ENCODE peak calls at places on chromosome 14, in nine cellular contexts. Z is BE2C, O is lung, Y is body of pancreas, H is tibial artery, C is lower leg skin, U is AG09319, D is transverse colon, K is GM20000. T is an unnamed sample.

GRCh38 chr14:90796319-90796718 is 19.9 kb downstream of the TTC7B start:
- DNase-seq in Z (no peak), O (no peak), Y (no peak), H (no peak), C (no peak), U (no peak), D (no peak), K (no peak), T (no peak)

GRCh38 chr14:24071144-24071697 is at the start of gene CPNE6:
- DNase-seq in Z (no peak), O (no peak), Y (no peak), H (no peak), C (no peak), U (no peak), D (no peak), K (no peak), T (peak)

GRCh38 chr14:85319998-85320397 is 209.9 kb upstream of the FLRT2 start:
- DNase-seq in Z (no peak), O (no peak), Y (no peak), H (no peak), C (no peak), U (no peak), D (no peak), K (no peak), T (no peak)

GRCh38 chr14:86646688-86647687 is 1117.0 kb downstream of the FLRT2 start:
- DNase-seq in Z (no peak), O (no peak), Y (no peak), H (no peak), C (no peak), U (no peak), D (no peak), K (no peak), T (no peak)

GRCh38 chr14:74979442-74980397 is 23.0 kb upstream of the EIF2B2 start:
- DNase-seq in Z (peak), O (no peak), Y (no peak), H (peak), C (no peak), U (peak), D (no peak), K (no peak), T (no peak)

GRCh38 chr14:20986811-20987210 is 3.0 kb upstream of the METTL17 start:
- DNase-seq in Z (no peak), O (no peak), Y (no peak), H (peak), C (peak), U (peak), D (no peak), K (no peak), T (no peak)

GRCh38 chr14:81219821-81220487 is 805 bp downstream of the GTF2A1 start:
- DNase-seq in Z (peak), O (peak), Y (peak), H (peak), C (no peak), U (no peak), D (peak), K (peak), T (no peak)

GRCh38 chr14:102316048-102316745 is 3.3 kb upstream of the ZNF839 start:
- DNase-seq in Z (peak), O (no peak), Y (peak), H (peak), C (no peak), U (no peak), D (peak), K (no peak), T (no peak)

GRCh38 chr14:37900582-37900981 is 305.2 kb downstream of the TTC6 start:
- DNase-seq in Z (no peak), O (no peak), Y (no peak), H (no peak), C (no peak), U (no peak), D (no peak), K (no peak), T (no peak)

GRCh38 chr14:30357791-30358190 is 201.2 kb upstream of the G2E3 start:
- DNase-seq in Z (no peak), O (no peak), Y (no peak), H (no peak), C (no peak), U (no peak), D (no peak), K (no peak), T (no peak)

GRCh38 chr14:59356298-59356697 is 108.9 kb downstream of the GPR135 start:
- DNase-seq in Z (no peak), O (peak), Y (no peak), H (no peak), C (no peak), U (no peak), D (no peak), K (no peak), T (no peak)

GRCh38 chr14:70654609-70655008 is 12.9 kb downstream of the TTC9 start:
- DNase-seq in Z (no peak), O (no peak), Y (no peak), H (no peak), C (no peak), U (no peak), D (no peak), K (peak), T (no peak)

GRCh38 chr14:90986510-90986909 is 73.9 kb downstream of the RPS6KA5 start:
- DNase-seq in Z (no peak), O (no peak), Y (no peak), H (no peak), C (no peak), U (no peak), D (no peak), K (no peak), T (no peak)

GRCh38 chr14:73726025-73726961 is 12.1 kb upstream of the PNMA1 start:
- DNase-seq in Z (no peak), O (no peak), Y (no peak), H (no peak), C (no peak), U (no peak), D (no peak), K (no peak), T (no peak)

GRCh38 chr14:54450535-54450934 is 9.4 kb upstream of the CNIH1 start:
- DNase-seq in Z (peak), O (no peak), Y (no peak), H (no peak), C (peak), U (peak), D (no peak), K (peak), T (no peak)

GRCh38 chr14:26939756-26940155 is 341.9 kb upstream of the NOVA1 start:
- DNase-seq in Z (no peak), O (no peak), Y (no peak), H (no peak), C (no peak), U (no peak), D (no peak), K (no peak), T (no peak)

GRCh38 chr14:35366048-35366428 is 38.5 kb downstream of the NFKBIA start:
- DNase-seq in Z (no peak), O (no peak), Y (no peak), H (no peak), C (peak), U (no peak), D (no peak), K (no peak), T (no peak)

GRCh38 chr14:68442828-68443460 is 349.9 kb downstream of the ZFP36L1 start:
- DNase-seq in Z (no peak), O (no peak), Y (no peak), H (no peak), C (no peak), U (peak), D (no peak), K (no peak), T (no peak)

GRCh38 chr14:68476212-68476964 is 316.5 kb downstream of the ZFP36L1 start:
- DNase-seq in Z (no peak), O (no peak), Y (peak), H (peak), C (peak), U (peak), D (peak), K (peak), T (no peak)

GRCh38 chr14:103422981-103423600 is 37.9 kb downstream of the MARK3 start:
- DNase-seq in Z (no peak), O (no peak), Y (no peak), H (no peak), C (no peak), U (no peak), D (no peak), K (no peak), T (no peak)

GRCh38 chr14:47040490-47040889 is 388.9 kb upstream of the RPL10L start:
- DNase-seq in Z (peak), O (no peak), Y (no peak), H (no peak), C (no peak), U (no peak), D (no peak), K (no peak), T (no peak)
- TF ChIP-seq CTCF in Z (peak), O (no peak), Y (no peak), H (no peak), C (no peak), U (no peak), D (no peak), K (no peak), T (peak)

DNA sequence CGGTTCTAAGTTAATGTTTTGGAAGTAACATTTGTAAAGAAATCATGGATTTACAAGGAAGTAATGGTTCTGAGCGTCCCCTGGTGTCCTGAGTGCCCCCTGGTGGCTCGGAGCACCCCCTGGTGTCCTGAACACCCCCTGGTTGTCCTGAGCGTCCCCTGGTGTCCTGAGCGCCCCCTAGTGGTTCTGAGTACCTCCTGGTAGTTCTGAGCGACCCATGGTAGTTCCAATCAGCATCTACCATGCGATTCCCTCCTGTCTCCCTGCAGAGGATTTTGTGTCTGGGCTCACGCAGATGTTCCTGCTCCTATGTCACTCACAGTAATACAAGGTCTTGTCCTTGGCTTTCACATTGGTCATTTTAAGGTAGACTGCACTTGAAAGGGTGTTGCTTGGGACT is 1352.9 kb downstream of the TMEM121 start:
- DNase-seq in Z (peak), O (no peak), Y (peak), H (no peak), C (no peak), U (no peak), D (peak), K (peak), T (no peak)
- TF ChIP-seq CTCF in Z (peak), O (no peak), Y (no peak), H (no peak), C (no peak), U (no peak), D (peak), K (peak), T (peak)

GRCh38 chr14:64541261-64541970 is 875 bp downstream of the HSPA2 start:
- DNase-seq in Z (peak), O (no peak), Y (peak), H (no peak), C (peak), U (no peak), D (peak), K (no peak), T (no peak)
- TF ChIP-seq CTCF in Z (no peak), O (no peak), Y (no peak), H (peak), C (no peak), U (no peak), D (no peak), K (no peak), T (no peak)

DNA sequence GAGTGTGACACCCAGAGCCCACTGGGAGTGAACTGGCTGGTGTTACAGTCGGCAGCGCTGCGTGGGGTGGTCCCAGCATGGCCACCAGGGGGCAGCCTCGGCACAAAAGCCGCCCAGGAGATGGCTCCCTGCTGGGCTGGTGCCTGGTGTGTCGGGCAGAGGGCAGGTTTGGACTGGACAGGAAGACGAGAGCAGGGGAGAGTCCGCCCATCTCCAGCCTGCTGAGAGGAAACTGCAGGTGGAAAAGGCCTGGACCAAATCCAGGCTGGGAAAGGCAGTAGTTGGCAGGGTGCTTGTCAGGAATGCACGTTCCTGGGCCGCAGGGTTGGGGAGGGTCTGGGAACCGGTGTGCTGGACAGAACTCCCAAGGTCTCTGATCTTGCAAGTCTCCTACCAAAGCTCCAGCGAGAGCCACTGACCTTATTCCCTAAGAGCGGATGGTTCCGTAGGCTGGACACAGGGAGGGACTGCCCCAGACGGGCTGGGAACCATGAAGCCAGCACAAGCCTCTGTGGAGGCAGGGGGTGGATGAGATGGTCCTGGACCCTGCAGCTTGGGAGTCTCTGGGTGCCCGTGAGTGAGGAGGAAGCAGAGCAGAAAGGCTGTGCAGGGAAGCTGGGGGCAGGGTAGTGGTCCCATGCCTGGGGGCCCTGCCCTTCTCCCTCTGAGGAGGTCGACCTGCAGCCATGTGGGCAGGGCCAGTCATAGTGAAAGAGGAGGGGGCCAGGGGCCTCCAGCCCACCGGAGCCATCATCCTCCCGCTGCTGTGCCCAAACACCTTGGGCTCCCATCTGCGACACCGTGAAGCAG is 1.8 kb downstream of the AHNAK2 start:
- DNase-seq in Z (peak), O (peak), Y (peak), H (peak), C (peak), U (peak), D (peak), K (peak), T (peak)
- TF ChIP-seq CTCF in Z (peak), O (peak), Y (peak), H (peak), C (peak), U (peak), D (peak), K (peak), T (peak)

GRCh38 chr14:95533391-95533821 is 1.4 kb upstream of the GLRX5 start:
- DNase-seq in Z (peak), O (no peak), Y (no peak), H (no peak), C (no peak), U (no peak), D (no peak), K (no peak), T (no peak)

GRCh38 chr14:95536036-95536577 is 1.3 kb downstream of the GLRX5 start:
- DNase-seq in Z (no peak), O (no peak), Y (no peak), H (no peak), C (no peak), U (no peak), D (no peak), K (no peak), T (no peak)

GRCh38 chr14:95533822-95534221 is 1.0 kb upstream of the GLRX5 start:
- DNase-seq in Z (no peak), O (no peak), Y (no peak), H (no peak), C (no peak), U (no peak), D (no peak), K (no peak), T (no peak)

GRCh38 chr14:95535226-95536021 is 574 bp downstream of the GLRX5 start:
- DNase-seq in Z (no peak), O (no peak), Y (no peak), H (no peak), C (no peak), U (no peak), D (no peak), K (no peak), T (no peak)

GRCh38 chr14:95534299-95535225 is at the start of gene GLRX5:
- DNase-seq in Z (peak), O (peak), Y (peak), H (peak), C (peak), U (peak), D (peak), K (peak), T (peak)
- TF ChIP-seq CTCF in Z (no peak), O (no peak), Y (no peak), H (no peak), C (no peak), U (no peak), D (no peak), K (no peak), T (no peak)

GRCh38 chr14:97177635-97178034 is 380.5 kb downstream of the VRK1 start:
- DNase-seq in Z (no peak), O (no peak), Y (no peak), H (no peak), C (no peak), U (no peak), D (no peak), K (no peak), T (no peak)

GRCh38 chr14:97178781-97179180 is 381.6 kb downstream of the VRK1 start:
- DNase-seq in Z (no peak), O (no peak), Y (no peak), H (no peak), C (no peak), U (no peak), D (no peak), K (no peak), T (no peak)

GRCh38 chr14:97179573-97179972 is 382.4 kb downstream of the VRK1 start:
- DNase-seq in Z (no peak), O (no peak), Y (no peak), H (no peak), C (no peak), U (no peak), D (no peak), K (no peak), T (no peak)

GRCh38 chr14:97180304-97181200 is 383.4 kb downstream of the VRK1 start:
- DNase-seq in Z (peak), O (no peak), Y (no peak), H (no peak), C (no peak), U (no peak), D (no peak), K (no peak), T (peak)

DNA sequence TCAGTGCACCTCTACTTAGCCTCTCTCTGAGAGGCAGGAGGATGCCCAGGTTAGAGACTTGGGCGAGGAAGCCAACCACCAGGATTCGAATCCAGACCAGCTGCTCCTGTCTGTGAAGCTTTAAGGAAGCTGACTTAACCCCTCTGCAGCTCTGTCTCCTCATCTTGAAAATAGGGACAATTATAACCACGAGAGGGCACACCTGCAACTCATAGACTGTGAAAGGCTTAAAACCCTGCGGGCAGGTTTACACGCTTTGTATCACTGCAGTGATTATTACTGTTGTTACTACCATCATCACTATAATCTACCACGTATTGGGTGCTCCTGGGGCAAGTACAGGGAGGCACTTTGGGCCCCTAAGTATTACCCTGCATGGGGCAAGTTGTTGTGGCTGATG is 379.8 kb downstream of the VRK1 start:
- DNase-seq in Z (peak), O (no peak), Y (no peak), H (no peak), C (no peak), U (no peak), D (no peak), K (no peak), T (no peak)
- TF ChIP-seq CTCF in Z (peak), O (no peak), Y (no peak), H (no peak), C (no peak), U (no peak), D (no peak), K (no peak), T (peak)

DNA sequence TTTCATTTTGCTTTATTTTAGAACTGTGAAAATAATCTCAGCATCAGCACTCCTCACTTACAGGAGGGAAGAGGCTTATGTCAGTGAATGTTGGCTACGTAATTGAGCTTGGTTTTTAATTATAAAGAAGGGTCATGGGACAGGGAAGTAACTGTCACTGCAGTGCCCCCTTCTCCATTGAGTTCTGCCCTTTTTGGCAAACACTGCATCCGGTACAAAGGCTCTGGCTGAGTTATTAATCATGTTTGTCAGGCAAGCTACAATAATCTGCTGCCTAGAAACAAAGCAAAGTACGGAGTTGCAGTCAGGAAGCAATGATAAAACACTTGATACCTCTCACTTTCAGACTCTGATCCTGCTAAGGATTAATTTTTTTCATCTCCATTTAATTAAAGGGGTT is 546.7 kb downstream of the SNAPC1 start:
- DNase-seq in Z (no peak), O (no peak), Y (no peak), H (no peak), C (peak), U (no peak), D (no peak), K (no peak), T (no peak)
- TF ChIP-seq CTCF in Z (no peak), O (no peak), Y (no peak), H (no peak), C (no peak), U (no peak), D (no peak), K (no peak), T (no peak)

GRCh38 chr14:57295261-57295660 is 26.5 kb downstream of the AP5M1 start:
- DNase-seq in Z (no peak), O (no peak), Y (no peak), H (no peak), C (no peak), U (no peak), D (no peak), K (no peak), T (no peak)
- TF ChIP-seq CTCF in Z (no peak), O (no peak), Y (no peak), H (no peak), C (no peak), U (no peak), D (no peak), K (no peak), T (no peak)

GRCh38 chr14:100894416-100894815 is 9.1 kb downstream of the RTL1 start:
- DNase-seq in Z (peak), O (no peak), Y (peak), H (no peak), C (no peak), U (no peak), D (no peak), K (no peak), T (peak)

GRCh38 chr14:100892496-100893227 is 10.9 kb downstream of the RTL1 start:
- DNase-seq in Z (no peak), O (no peak), Y (peak), H (no peak), C (no peak), U (no peak), D (peak), K (no peak), T (no peak)

GRCh38 chr14:100893760-100894159 is 9.8 kb downstream of the RTL1 start:
- DNase-seq in Z (no peak), O (no peak), Y (peak), H (no peak), C (no peak), U (no peak), D (no peak), K (no peak), T (peak)

GRCh38 chr14:100891501-100892445 is 11.7 kb downstream of the RTL1 start:
- DNase-seq in Z (peak), O (no peak), Y (peak), H (no peak), C (no peak), U (no peak), D (peak), K (no peak), T (peak)

DNA sequence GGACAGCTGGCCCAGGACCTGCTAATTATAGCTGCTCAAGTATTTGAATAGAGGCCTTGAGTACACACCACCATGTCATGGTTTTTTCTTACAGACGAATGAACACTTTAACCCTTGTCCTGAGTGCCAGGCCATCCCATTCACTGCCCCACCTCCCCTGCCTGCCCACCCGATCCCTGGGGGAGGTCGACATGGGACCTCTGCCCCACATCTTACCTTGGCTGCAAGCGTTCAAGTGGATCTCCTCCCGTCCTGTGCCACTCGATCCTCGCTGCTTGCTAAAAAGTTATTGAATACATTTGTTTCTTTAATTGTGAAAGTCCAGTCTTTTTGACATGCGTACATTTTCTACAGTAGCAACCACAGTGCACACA is 10.3 kb downstream of the RTL1 start:
- DNase-seq in Z (no peak), O (no peak), Y (peak), H (no peak), C (no peak), U (no peak), D (no peak), K (no peak), T (peak)
- TF ChIP-seq CTCF in Z (no peak), O (no peak), Y (no peak), H (no peak), C (no peak), U (no peak), D (no peak), K (no peak), T (no peak)

T was measured in chondrocyte.